ENCODE peak calls at places on chromosomes 12 and 14, in eight cellular contexts. J is endodermal cell; G is cardiac fibroblast; V is testis; T is neuronal stem cell; B is astrocyte of the spinal cord; U is CD4-positive, CD25-positive, alpha-beta regulatory T cell; K is PC-3. N is an unnamed sample.

GRCh38 chr12:6294156-6294532 is 16.3 kb upstream of the PLEKHG6 start:
- DNase-seq in U (no peak), K (no peak), V (no peak), T (no peak), J (no peak), B (no peak), G (no peak), N (no peak)

GRCh38 chr14:88998027-88998426 is 173.6 kb downstream of the TTC8 start:
- DNase-seq in T (no peak), J (no peak), G (no peak), V (no peak), B (no peak), K (no peak), U (no peak), N (no peak)

GRCh38 chr14:29648045-29648444 is 279.6 kb downstream of the PRKD1 start:
- DNase-seq in U (no peak), V (no peak), K (no peak), B (no peak), T (no peak), J (no peak), G (peak; percentile 28), N (no peak)

GRCh38 chr14:70069186-70069585 is 119.6 kb downstream of the SLC8A3 start:
- DNase-seq in G (no peak), J (no peak), T (no peak), V (no peak), B (no peak), U (no peak), K (no peak), N (no peak)

GRCh38 chr12:27807063-27807703 is 27.1 kb upstream of the MANSC4 start:
- DNase-seq in T (no peak), B (no peak), U (peak; percentile 28), J (no peak), V (no peak), K (no peak), G (no peak), N (no peak)

GRCh38 chr12:6533653-6534157 is 612 bp upstream of the GAPDH start:
- DNase-seq in G (peak; percentile 84), V (peak; percentile 84), J (peak; percentile 97), K (peak; percentile 83), U (peak; percentile 26), B (peak; percentile 92), T (peak; percentile 92), N (peak; percentile 87)

GRCh38 chr12:54622463-54623183 is 12.1 kb downstream of the LACRT start:
- DNase-seq in B (no peak), J (no peak), T (no peak), G (peak; percentile 21), V (no peak), U (no peak), K (peak; percentile 47), N (no peak)

GRCh38 chr12:48454675-48455074 is 17.7 kb upstream of the ANP32D start:
- DNase-seq in U (peak; percentile 33), J (no peak), T (no peak), B (peak; percentile 5), K (peak; percentile 58), G (peak; percentile 50), V (no peak), N (no peak)

GRCh38 chr14:20427231-20428009 is 8.5 kb downstream of the KLHL33 start:
- DNase-seq in V (no peak), G (peak; percentile 61), J (peak; percentile 52), B (peak; percentile 66), K (peak; percentile 61), T (no peak), U (no peak), N (peak; percentile 70)

GRCh38 chr12:60279224-60279623 is 683.4 kb downstream of the SLC16A7 start:
- DNase-seq in J (no peak), V (no peak), B (no peak), K (peak; percentile 51), G (peak; percentile 55), U (no peak), T (no peak), N (no peak)

GRCh38 chr14:70315942-70316341 is 43.5 kb downstream of the COX16 start:
- DNase-seq in U (no peak), J (no peak), B (no peak), V (no peak), G (no peak), T (no peak), K (peak; percentile 19), N (no peak)

GRCh38 chr14:73771848-73772705 is 57.9 kb upstream of the PNMA1 start:
- DNase-seq in U (peak; percentile 57), T (no peak), J (peak; percentile 96), V (peak; percentile 52), K (peak; percentile 2), B (peak; percentile 69), G (peak; percentile 45), N (peak; percentile 84)

GRCh38 chr12:41663487-41664258 is 475.6 kb downstream of the PDZRN4 start:
- DNase-seq in T (peak; percentile 15), B (peak; percentile 22), U (no peak), K (peak; percentile 53), V (no peak), J (peak; percentile 55), G (peak; percentile 6), N (no peak)

GRCh38 chr14:61567838-61568571 is 127.3 kb upstream of the HIF1A start:
- DNase-seq in K (no peak), G (peak; percentile 67), B (no peak), T (peak; percentile 18), V (no peak), J (peak; percentile 66), U (no peak), N (peak; percentile 23)

GRCh38 chr12:94157891-94158495 is 9.6 kb downstream of the PLXNC1 start:
- DNase-seq in U (no peak), J (no peak), K (no peak), T (no peak), G (no peak), B (no peak), V (no peak), N (no peak)

GRCh38 chr12:97306121-97306520 is 156.5 kb upstream of the RMST start:
- DNase-seq in G (no peak), B (no peak), K (no peak), T (no peak), J (peak; percentile 15), V (no peak), U (no peak), N (peak; percentile 51)

GRCh38 chr12:2793561-2793960 is 1.2 kb upstream of the FKBP4 start:
- DNase-seq in U (no peak), K (no peak), J (no peak), T (no peak), V (no peak), G (no peak), B (no peak), N (no peak)

GRCh38 chr12:4271433-4272013 is 2.0 kb upstream of the CCND2 start:
- DNase-seq in K (no peak), T (no peak), G (no peak), B (no peak), V (peak; percentile 41), U (no peak), J (peak; percentile 90), N (peak; percentile 87)

GRCh38 chr14:22339277-22339676 is 249.7 kb downstream of the DAD1 start:
- DNase-seq in U (no peak), B (peak; percentile 96), J (no peak), V (peak; percentile 83), K (no peak), T (no peak), G (peak; percentile 92), N (no peak)

GRCh38 chr12:60072911-60073310 is 477.1 kb downstream of the SLC16A7 start:
- DNase-seq in U (no peak), K (peak; percentile 76), T (no peak), J (no peak), V (no peak), B (peak; percentile 54), G (peak; percentile 53), N (no peak)

DNA sequence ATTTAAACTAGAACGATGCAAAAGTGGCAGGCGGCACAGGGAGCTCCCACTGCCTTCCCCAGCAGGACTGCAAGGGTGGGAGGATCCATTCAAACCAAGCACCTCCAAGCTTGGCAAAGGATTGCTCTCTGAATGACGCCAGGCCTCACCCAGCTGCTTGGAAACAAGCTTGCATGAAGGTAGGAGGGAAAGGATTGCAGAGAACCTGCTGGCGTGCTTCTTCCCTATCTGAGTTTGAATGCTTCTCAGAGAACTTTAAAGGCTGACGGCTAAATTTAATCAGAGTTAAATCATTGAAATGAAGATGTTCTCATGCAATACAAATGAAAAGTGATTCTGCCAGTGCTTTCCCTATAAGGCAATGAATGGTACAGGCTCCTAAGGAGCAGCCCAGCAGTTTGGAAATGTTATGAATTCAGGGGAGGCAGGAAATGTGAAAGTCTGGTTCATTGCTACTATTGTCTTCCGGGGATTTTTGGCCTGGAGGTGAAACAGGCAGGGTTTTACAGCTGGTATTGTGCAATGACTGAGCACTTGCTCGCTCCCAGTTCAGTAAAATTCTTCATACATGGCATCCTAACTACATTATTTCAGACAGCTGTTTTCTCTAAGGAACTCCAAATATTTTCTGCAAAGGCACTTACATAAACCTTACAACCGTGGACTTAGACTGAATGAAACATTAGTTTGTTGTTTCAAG is 31.9 kb upstream of the DUSP6 start:
- DNase-seq in V (peak; percentile 63), K (peak; percentile 75), G (peak; percentile 95), U (no peak), B (peak; percentile 82), T (no peak), J (peak; percentile 85), N (no peak)
- H3K4me3 ChIP-seq in V (no peak overlapping the region), K (peak overlapping the region; percentile 21), G (no peak overlapping the region), U (no peak overlapping the region), B (no peak overlapping the region), T (no peak overlapping the region), J (no peak overlapping the region), N (no peak overlapping the region)

GRCh38 chr14:99653618-99654017 is 8.7 kb downstream of the HHIPL1 start:
- DNase-seq in T (no peak), V (no peak), B (no peak), J (no peak), G (no peak), U (no peak), K (no peak), N (no peak)
- H3K4me3 ChIP-seq in T (no peak overlapping the region), V (no peak overlapping the region), B (no peak overlapping the region), J (no peak overlapping the region), G (no peak overlapping the region), U (no peak overlapping the region), K (no peak overlapping the region), N (no peak overlapping the region)

DNA sequence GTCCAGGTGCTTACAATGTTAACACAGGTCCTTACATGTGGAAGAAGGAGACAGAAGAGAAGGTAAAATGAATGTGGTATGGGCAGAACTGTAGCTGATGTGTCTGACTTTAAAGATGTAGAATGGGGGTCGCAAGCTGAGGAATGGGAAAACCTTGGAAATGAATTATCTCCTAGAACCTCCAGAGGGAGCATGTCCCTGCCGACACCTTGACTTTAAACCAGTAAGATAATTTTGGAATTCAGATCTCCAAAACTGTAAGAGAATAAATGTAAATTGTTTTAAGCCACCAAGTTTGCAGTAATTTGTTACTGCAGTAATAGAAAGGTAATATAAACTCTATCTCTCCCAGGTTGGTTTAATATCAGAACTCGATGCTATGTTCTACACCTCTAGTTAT is 80.1 kb upstream of the ALG10 start:
- DNase-seq in V (no peak), G (no peak), U (no peak), K (peak; percentile 8), B (no peak), J (no peak), T (no peak), N (no peak)
- H3K4me3 ChIP-seq in V (no peak overlapping the region), G (no peak overlapping the region), U (no peak overlapping the region), K (no peak overlapping the region), B (no peak overlapping the region), J (no peak overlapping the region), T (no peak overlapping the region), N (no peak overlapping the region)

DNA sequence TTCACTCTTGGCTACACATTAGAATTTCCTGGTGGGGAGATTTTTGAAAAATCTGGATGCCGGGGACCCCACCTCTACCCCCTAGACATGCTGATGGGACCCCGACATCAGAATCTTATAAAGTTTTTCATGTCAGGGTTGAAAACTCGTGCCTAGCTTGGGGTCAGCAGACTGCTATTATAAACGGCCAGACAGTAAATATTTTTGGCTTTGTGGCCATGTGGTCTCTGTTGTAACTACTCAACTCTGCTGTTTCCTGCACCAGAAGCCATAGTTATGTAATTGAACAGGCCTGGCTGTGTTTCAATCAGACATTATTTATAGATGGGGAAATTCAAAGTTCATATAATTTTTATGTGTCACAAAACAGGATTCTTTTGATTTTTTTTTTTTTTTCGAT is 41.6 kb downstream of the ACACB start:
- DNase-seq in V (no peak), B (no peak), J (peak; percentile 3), T (no peak), K (no peak), G (no peak), U (no peak), N (no peak)
- H3K4me3 ChIP-seq in V (no peak overlapping the region), B (no peak overlapping the region), J (no peak overlapping the region), T (no peak overlapping the region), K (no peak overlapping the region), G (no peak overlapping the region), U (no peak overlapping the region), N (no peak overlapping the region)

N was measured in GM06990.